ENCODE peak calls at places on chromosomes 1 and 21, in nine cellular contexts. P, A, S, G, R, N, U, Z and I are unnamed samples.

GRCh38 chr1:57831624-57832023 is 407.8 kb upstream of the DAB1 start:
- DNase-seq in P (no peak), Z (no peak), N (no peak), A (no peak), S (no peak), R (no peak), U (no peak), G (no peak), I (no peak)

GRCh38 chr1:210239295-210240155 is 6.9 kb downstream of the SERTAD4 start:
- DNase-seq in Z (peak), R (no peak), U (peak), A (no peak), P (no peak), S (no peak), N (peak), G (no peak), I (peak)

GRCh38 chr1:56029329-56030003 is 549.9 kb downstream of the PLPP3 start:
- DNase-seq in U (no peak), N (no peak), A (no peak), S (no peak), G (no peak), R (no peak), P (no peak), Z (peak), I (no peak)

GRCh38 chr1:170174395-170174794 is 28.6 kb downstream of the NTMT2 start:
- DNase-seq in N (no peak), U (no peak), S (no peak), G (no peak), A (no peak), P (no peak), Z (no peak), R (no peak), I (no peak)

GRCh38 chr21:44083631-44084291 is 23.4 kb upstream of the PWP2 start:
- DNase-seq in S (no peak), P (no peak), A (no peak), G (peak), N (no peak), R (no peak), U (no peak), Z (no peak), I (no peak)

GRCh38 chr1:42730988-42731387 is 9.0 kb downstream of the CLDN19 start:
- DNase-seq in S (no peak), P (no peak), N (no peak), A (no peak), Z (peak), U (no peak), R (no peak), G (peak), I (no peak)

GRCh38 chr1:54017979-54018378 is at the start of gene LDLRAD1:
- DNase-seq in R (no peak), U (no peak), N (no peak), S (no peak), Z (no peak), G (no peak), A (no peak), P (no peak), I (no peak)

GRCh38 chr1:200438911-200439310 is 29.1 kb upstream of the ZNF281 start:
- DNase-seq in R (no peak), A (no peak), N (no peak), Z (no peak), U (no peak), P (no peak), G (no peak), S (no peak), I (no peak)

GRCh38 chr1:90713741-90714509 is 3.2 kb downstream of the BARHL2 start:
- DNase-seq in U (no peak), G (no peak), R (no peak), S (no peak), N (peak), A (no peak), Z (no peak), P (no peak), I (no peak)

GRCh38 chr1:159338018-159338417 is 35.9 kb downstream of the FCER1A start:
- DNase-seq in N (no peak), P (no peak), A (no peak), U (no peak), R (no peak), G (no peak), Z (no peak), S (no peak), I (no peak)